ENCODE peak calls at places on chromosomes 11 and 22, in seven cellular contexts. W is AG09319, E is MCF 10A, B is vagina, S is AG10803, N is MM.1S, T is neural crest cell. L is an unnamed sample.

GRCh38 chr11:93225642-93226041 is 27.9 kb upstream of the SLC36A4 start:
- DNase-seq in W (no peak), E (peak), B (no peak), S (peak), N (no peak), T (no peak), L (peak)

GRCh38 chr11:19164230-19164855 is 37.4 kb downstream of the CSRP3 start:
- DNase-seq in W (no peak), E (no peak), B (no peak), S (no peak), N (no peak), T (no peak), L (no peak)

GRCh38 chr11:14320020-14320419 is 39.0 kb downstream of the RRAS2 start:
- DNase-seq in W (no peak), E (no peak), B (no peak), S (peak), N (peak), T (no peak), L (no peak)

GRCh38 chr11:3129181-3129590 is 35.9 kb downstream of the OSBPL5 start:
- DNase-seq in W (no peak), E (no peak), B (no peak), S (no peak), N (no peak), T (no peak), L (no peak)

GRCh38 chr11:10982695-10983492 is 125.0 kb upstream of the ZBED5 start:
- DNase-seq in W (no peak), E (peak), B (no peak), S (no peak), N (no peak), T (no peak), L (no peak)

GRCh38 chr22:23301591-23301990 is 121.3 kb downstream of the BCR start:
- DNase-seq in W (no peak), E (no peak), B (no peak), S (no peak), N (no peak), T (no peak), L (no peak)

GRCh38 chr11:86510674-86511073 is 136.0 kb downstream of the CCDC81 start:
- DNase-seq in W (no peak), E (no peak), B (no peak), S (no peak), N (no peak), T (no peak), L (no peak)

GRCh38 chr22:28893810-28894209 is 10.4 kb downstream of the ZNRF3 start:
- DNase-seq in W (no peak), E (peak), B (no peak), S (no peak), N (no peak), T (no peak), L (no peak)

GRCh38 chr11:210122-210802 is 2.8 kb downstream of the RIC8A start:
- DNase-seq in W (no peak), E (no peak), B (no peak), S (peak), N (no peak), T (no peak), L (no peak)

GRCh38 chr11:65448418-65449196 is 26.0 kb downstream of the NEAT1 start:
- DNase-seq in W (no peak), E (peak), B (no peak), S (peak), N (no peak), T (no peak), L (no peak)

GRCh38 chr11:34501500-34501899 is 12.1 kb downstream of the ELF5 start:
- DNase-seq in W (peak), E (peak), B (no peak), S (peak), N (no peak), T (no peak), L (no peak)

GRCh38 chr11:77057938-77058474 is 8.8 kb upstream of the CAPN5 start:
- DNase-seq in W (no peak), E (no peak), B (no peak), S (no peak), N (no peak), T (no peak), L (no peak)

GRCh38 chr11:103862049-103862826 is 174.2 kb upstream of the DDI1 start:
- DNase-seq in W (no peak), E (no peak), B (no peak), S (no peak), N (no peak), T (no peak), L (no peak)

GRCh38 chr11:132520199-132520598 is 1012.1 kb downstream of the OPCML start:
- DNase-seq in W (no peak), E (no peak), B (no peak), S (peak), N (no peak), T (no peak), L (no peak)

GRCh38 chr11:132519226-132519860 is 1013.0 kb downstream of the OPCML start:
- DNase-seq in W (no peak), E (no peak), B (no peak), S (peak), N (no peak), T (no peak), L (no peak)

GRCh38 chr11:132523929-132524328 is 1008.4 kb downstream of the OPCML start:
- DNase-seq in W (no peak), E (no peak), B (no peak), S (no peak), N (no peak), T (no peak), L (no peak)
- TF ChIP-seq CTCF in W (no peak), E (no peak), B (no peak), S (no peak), N (no peak), T (no peak), L (no peak)

GRCh38 chr11:9971894-9972293 is 308.0 kb downstream of the SWAP70 start:
- DNase-seq in W (no peak), E (no peak), B (no peak), S (no peak), N (no peak), T (no peak), L (no peak)

GRCh38 chr11:9973921-9974320 is 310.0 kb downstream of the SWAP70 start:
- DNase-seq in W (no peak), E (no peak), B (no peak), S (peak), N (no peak), T (no peak), L (no peak)

GRCh38 chr11:9969068-9969467 is 305.2 kb downstream of the SWAP70 start:
- DNase-seq in W (no peak), E (no peak), B (no peak), S (no peak), N (no peak), T (no peak), L (no peak)

GRCh38 chr11:9974375-9974774 is 310.5 kb downstream of the SWAP70 start:
- DNase-seq in W (no peak), E (no peak), B (no peak), S (no peak), N (no peak), T (no peak), L (no peak)

GRCh38 chr11:9972917-9973504 is 309.1 kb downstream of the SWAP70 start:
- DNase-seq in W (peak), E (peak), B (no peak), S (peak), N (peak), T (no peak), L (peak)
- TF ChIP-seq CTCF in W (peak), E (peak), B (peak), S (peak), N (peak), T (peak), L (peak)

GRCh38 chr22:24471570-24471969 is 23.6 kb upstream of the UPB1 start:
- DNase-seq in W (no peak), E (no peak), B (no peak), S (peak), N (no peak), T (no peak), L (no peak)

GRCh38 chr22:24473278-24473677 is 21.9 kb upstream of the UPB1 start:
- DNase-seq in W (no peak), E (no peak), B (no peak), S (no peak), N (no peak), T (no peak), L (no peak)

GRCh38 chr22:24474649-24475048 is 20.5 kb upstream of the UPB1 start:
- DNase-seq in W (no peak), E (no peak), B (no peak), S (peak), N (no peak), T (no peak), L (no peak)

DNA sequence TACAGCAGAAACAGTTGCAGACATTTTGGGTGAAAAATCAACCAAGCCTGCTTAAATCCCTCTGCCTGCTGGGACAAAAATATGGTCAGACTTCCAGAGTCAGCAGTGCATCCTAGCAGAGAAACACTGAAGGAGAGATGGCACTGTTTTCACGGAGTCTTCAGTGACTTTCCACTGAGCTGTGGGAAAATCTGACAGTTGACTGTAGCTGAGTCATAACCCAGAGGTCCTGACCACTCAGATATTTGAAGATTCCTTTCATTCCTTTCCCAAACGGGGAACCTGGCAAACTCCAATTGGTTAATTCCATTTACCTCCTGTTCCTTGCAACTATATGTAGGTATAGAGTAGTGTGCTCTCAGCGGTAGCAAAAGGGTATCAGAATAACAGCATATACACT is 20.9 kb upstream of the UPB1 start:
- DNase-seq in W (peak), E (peak), B (no peak), S (peak), N (no peak), T (no peak), L (no peak)
- TF ChIP-seq CTCF in W (no peak), E (no peak), B (no peak), S (no peak), N (no peak), T (no peak), L (no peak)

GRCh38 chr11:62621567-62622470 is at the start of gene B3GAT3:
- DNase-seq in W (peak), E (peak), B (no peak), S (peak), N (peak), T (peak), L (peak)
- TF ChIP-seq CTCF in W (no peak), E (no peak), B (no peak), S (no peak), N (no peak), T (peak), L (no peak)

DNA sequence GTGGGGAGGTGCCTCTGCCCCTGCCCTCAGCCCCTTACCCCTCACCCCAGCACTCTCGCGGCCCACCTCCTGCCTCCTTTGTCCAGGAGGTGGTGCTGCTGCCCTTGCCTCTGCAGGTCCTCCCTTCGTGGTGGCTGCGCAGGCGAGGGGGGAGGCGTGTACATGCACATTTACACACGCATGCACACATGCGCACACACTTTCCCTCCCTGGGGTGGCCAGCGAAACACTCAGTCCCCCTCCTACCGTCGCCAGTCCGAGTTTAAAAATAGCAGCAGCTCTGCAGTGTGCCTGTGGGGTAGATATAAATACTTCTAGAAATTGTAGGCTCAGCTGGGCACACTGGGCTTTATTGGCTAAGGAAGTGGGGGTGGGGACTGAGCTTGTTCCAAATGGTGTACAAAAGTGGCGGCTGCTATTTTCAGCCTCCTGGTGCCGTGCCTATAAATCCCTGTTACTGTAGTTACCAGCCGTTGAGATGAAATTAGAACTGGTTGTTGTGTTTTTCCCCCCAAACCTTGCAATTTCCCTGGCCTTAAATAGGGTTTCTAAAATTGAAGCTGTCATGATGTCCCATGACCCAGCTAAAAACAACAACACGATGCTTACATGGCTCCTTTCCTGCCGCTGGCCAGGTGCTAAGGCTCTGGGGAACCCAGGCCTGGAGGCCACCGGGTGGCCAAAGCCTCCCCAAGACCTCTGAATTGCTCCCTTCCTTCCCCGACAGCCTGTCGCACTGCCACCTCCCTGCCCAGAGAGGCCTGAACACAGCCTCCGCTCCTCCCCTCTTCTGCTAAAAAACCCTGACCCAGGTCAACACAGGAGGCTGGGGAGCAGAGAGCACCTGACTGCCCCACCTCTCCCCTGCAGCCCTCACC is 12.4 kb downstream of the PICK1 start:
- DNase-seq in W (peak), E (no peak), B (no peak), S (peak), N (peak), T (peak), L (no peak)
- TF ChIP-seq CTCF in W (peak), E (peak), B (no peak), S (peak), N (peak), T (peak), L (no peak)

DNA sequence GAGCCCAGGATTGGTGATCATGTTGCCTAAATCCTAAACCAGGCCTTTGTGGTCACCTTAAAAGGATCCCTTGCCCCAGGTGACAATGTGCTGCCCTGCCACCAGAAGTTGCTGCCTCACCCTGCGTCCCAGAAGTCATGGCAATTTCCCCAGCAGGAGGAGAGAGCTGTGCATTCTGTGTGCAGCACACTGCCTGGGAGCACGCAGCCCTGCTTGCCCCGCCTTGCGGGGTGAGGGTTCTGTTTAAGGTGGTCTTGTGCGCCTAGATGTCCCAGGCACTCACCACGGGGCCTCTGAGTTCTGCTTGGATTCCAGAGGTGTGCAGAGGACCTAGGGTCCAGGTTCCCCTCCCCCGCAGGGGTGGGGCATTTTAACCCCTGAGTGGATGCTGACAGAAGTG is 95.0 kb downstream of the GRAMD1B start:
- DNase-seq in W (no peak), E (no peak), B (no peak), S (no peak), N (no peak), T (no peak), L (no peak)
- TF ChIP-seq CTCF in W (no peak), E (no peak), B (no peak), S (no peak), N (no peak), T (no peak), L (no peak)

GRCh38 chr11:74025467-74026166 is 16.7 kb upstream of the UCP3 start:
- DNase-seq in W (no peak), E (peak), B (no peak), S (peak), N (no peak), T (no peak), L (no peak)

GRCh38 chr11:74021998-74022397 is 13.1 kb upstream of the UCP3 start:
- DNase-seq in W (no peak), E (no peak), B (no peak), S (no peak), N (no peak), T (no peak), L (no peak)

GRCh38 chr11:74022541-74022940 is 13.7 kb upstream of the UCP3 start:
- DNase-seq in W (no peak), E (no peak), B (no peak), S (no peak), N (no peak), T (no peak), L (no peak)

GRCh38 chr11:74024630-74025029 is 15.7 kb upstream of the UCP3 start:
- DNase-seq in W (peak), E (peak), B (no peak), S (peak), N (no peak), T (no peak), L (no peak)

GRCh38 chr11:74023291-74023690 is 14.4 kb upstream of the UCP3 start:
- DNase-seq in W (no peak), E (no peak), B (no peak), S (no peak), N (no peak), T (no peak), L (no peak)
- TF ChIP-seq CTCF in W (no peak), E (no peak), B (no peak), S (no peak), N (no peak), T (no peak), L (no peak)

GRCh38 chr11:26297179-26297970 is 34.6 kb upstream of the ANO3 start:
- DNase-seq in W (peak), E (peak), B (no peak), S (peak), N (peak), T (peak), L (peak)
- TF ChIP-seq CTCF in W (peak), E (peak), B (peak), S (peak), N (peak), T (peak), L (peak)

GRCh38 chr11:71221851-71222250 is 30.5 kb downstream of the SHANK2 start:
- DNase-seq in W (no peak), E (no peak), B (no peak), S (no peak), N (no peak), T (no peak), L (no peak)

GRCh38 chr11:71222318-71223080 is 29.9 kb downstream of the SHANK2 start:
- DNase-seq in W (no peak), E (no peak), B (no peak), S (no peak), N (no peak), T (no peak), L (no peak)

GRCh38 chr11:71223081-71223405 is 29.3 kb downstream of the SHANK2 start:
- DNase-seq in W (no peak), E (no peak), B (no peak), S (no peak), N (no peak), T (no peak), L (no peak)

GRCh38 chr11:71221201-71221600 is 31.2 kb downstream of the SHANK2 start:
- DNase-seq in W (no peak), E (no peak), B (no peak), S (no peak), N (no peak), T (no peak), L (no peak)

DNA sequence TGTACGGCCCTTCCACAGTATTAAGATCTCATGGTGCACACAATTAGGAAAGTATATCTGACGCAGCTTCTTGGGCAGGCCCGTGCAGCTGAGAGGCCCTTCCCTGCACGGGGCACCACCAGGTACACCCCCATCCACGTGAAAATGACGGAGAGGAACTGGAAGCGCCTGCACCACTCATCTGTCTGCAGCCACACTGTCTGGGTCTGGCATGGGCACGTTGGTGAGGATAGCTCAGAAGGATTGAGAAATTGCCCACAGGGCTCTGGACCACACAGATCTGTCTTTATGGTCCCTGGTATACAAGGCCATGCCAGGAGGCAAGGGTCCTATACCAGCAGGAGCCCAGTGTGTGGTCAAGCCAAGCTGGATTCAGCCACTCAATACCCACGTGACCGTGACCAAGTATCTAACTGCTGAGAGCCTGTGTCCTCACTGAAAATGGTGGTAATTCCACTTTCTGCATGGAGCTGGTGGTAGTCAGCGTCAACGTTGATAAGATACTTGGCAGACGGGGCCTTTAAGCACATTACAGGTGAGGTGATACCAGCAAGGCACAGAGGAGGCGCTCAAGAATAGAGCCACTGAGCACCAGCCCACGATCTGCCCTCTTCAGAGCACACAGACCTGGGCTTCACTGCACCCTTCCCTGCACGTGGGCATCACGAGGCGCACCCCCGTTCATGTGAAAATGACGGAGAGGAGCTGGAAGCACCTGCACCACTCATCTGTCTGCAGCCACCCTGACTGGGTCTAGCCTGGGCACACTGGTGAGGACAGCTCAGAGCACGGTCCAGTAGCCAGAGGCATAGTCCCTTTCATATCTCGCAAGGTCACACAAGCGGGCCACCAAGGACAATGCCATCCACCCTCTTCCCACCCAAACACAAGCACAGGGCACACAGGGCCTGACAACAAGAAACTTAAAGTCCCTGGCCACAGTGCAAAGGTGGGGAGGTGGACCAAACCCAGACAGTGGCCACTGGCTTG is 28.4 kb downstream of the SHANK2 start:
- DNase-seq in W (no peak), E (no peak), B (no peak), S (no peak), N (no peak), T (no peak), L (no peak)
- TF ChIP-seq CTCF in W (no peak), E (no peak), B (no peak), S (no peak), N (no peak), T (no peak), L (no peak)

GRCh38 chr11:100980156-100980555 is 149.5 kb downstream of the PGR start:
- DNase-seq in W (no peak), E (peak), B (no peak), S (no peak), N (no peak), T (no peak), L (no peak)
- TF ChIP-seq CTCF in W (peak), E (no peak), B (peak), S (peak), N (peak), T (peak), L (peak)